ENCODE peak calls at places on chromosomes 16 and 17, in ten cellular contexts. B is colonic mucosa, J is ascending aorta, H is HFF-Myc, R is A549, D is AG04450, E is fibroblast of pulmonary artery, K is suprapubic skin, L is psoas muscle, N is prostate gland. T is an unnamed sample.
A peak's percentile ranks its signal among the peaks of the same experiment; 100 is the strongest.

GRCh38 chr16:86498155-86498651 is 12.1 kb upstream of the FOXF1 start:
- DNase-seq in B (no peak), J (no peak), H (no peak), R (no peak), D (no peak), E (no peak), K (no peak), L (no peak), N (no peak), T (no peak)

GRCh38 chr17:75685508-75685907 is 18.4 kb downstream of the SAP30BP start:
- DNase-seq in B (no peak), J (no peak), H (no peak), R (no peak), D (no peak), E (no peak), K (no peak), L (no peak), N (no peak), T (no peak)

GRCh38 chr17:17808706-17809432 is 27.9 kb downstream of the SREBF1 start:
- DNase-seq in B (no peak), J (no peak), H (no peak), R (peak; percentile 64), D (no peak), E (peak; percentile 41), K (no peak), L (no peak), N (no peak), T (no peak)

GRCh38 chr17:7572338-7572587 is 7.2 kb upstream of the CD68 start:
- DNase-seq in B (no peak), J (no peak), H (no peak), R (no peak), D (no peak), E (no peak), K (no peak), L (no peak), N (no peak), T (no peak)

GRCh38 chr16:20727181-20727580 is 14.4 kb downstream of the THUMPD1 start:
- DNase-seq in B (no peak), J (no peak), H (no peak), R (no peak), D (no peak), E (no peak), K (no peak), L (no peak), N (no peak), T (no peak)

GRCh38 chr17:1060991-1061390 is 64.1 kb downstream of the TIMM22 start:
- DNase-seq in B (peak; percentile 50), J (peak; percentile 41), H (peak; percentile 96), R (peak; percentile 78), D (peak; percentile 93), E (peak; percentile 94), K (no peak), L (peak; percentile 90), N (no peak), T (peak; percentile 76)

GRCh38 chr17:64074704-64075484 is 54.5 kb upstream of the ICAM2 start:
- DNase-seq in B (no peak), J (no peak), H (no peak), R (peak; percentile 92), D (no peak), E (peak; percentile 74), K (no peak), L (no peak), N (peak; percentile 52), T (peak; percentile 97)

GRCh38 chr17:7403043-7403901 is 625 bp downstream of the TMEM256 start:
- DNase-seq in B (peak; percentile 80), J (no peak), H (no peak), R (peak; percentile 38), D (peak; percentile 39), E (no peak), K (peak; percentile 87), L (peak; percentile 83), N (no peak), T (no peak)

GRCh38 chr17:34533811-34534527 is 45.4 kb upstream of the TMEM132E start:
- DNase-seq in B (no peak), J (no peak), H (no peak), R (no peak), D (no peak), E (no peak), K (no peak), L (no peak), N (no peak), T (peak; percentile 86)

GRCh38 chr17:34527121-34527907 is 52.1 kb upstream of the TMEM132E start:
- DNase-seq in B (no peak), J (no peak), H (no peak), R (no peak), D (no peak), E (no peak), K (no peak), L (no peak), N (no peak), T (no peak)

GRCh38 chr17:34527908-34528470 is 51.4 kb upstream of the TMEM132E start:
- DNase-seq in B (no peak), J (no peak), H (no peak), R (peak; percentile 14), D (no peak), E (no peak), K (no peak), L (no peak), N (no peak), T (no peak)
- TF ChIP-seq CTCF in B (no peak), J (no peak), H (peak; percentile 35), R (no peak), D (no peak), E (no peak), K (no peak), L (no peak), N (no peak), T (no peak)

DNA sequence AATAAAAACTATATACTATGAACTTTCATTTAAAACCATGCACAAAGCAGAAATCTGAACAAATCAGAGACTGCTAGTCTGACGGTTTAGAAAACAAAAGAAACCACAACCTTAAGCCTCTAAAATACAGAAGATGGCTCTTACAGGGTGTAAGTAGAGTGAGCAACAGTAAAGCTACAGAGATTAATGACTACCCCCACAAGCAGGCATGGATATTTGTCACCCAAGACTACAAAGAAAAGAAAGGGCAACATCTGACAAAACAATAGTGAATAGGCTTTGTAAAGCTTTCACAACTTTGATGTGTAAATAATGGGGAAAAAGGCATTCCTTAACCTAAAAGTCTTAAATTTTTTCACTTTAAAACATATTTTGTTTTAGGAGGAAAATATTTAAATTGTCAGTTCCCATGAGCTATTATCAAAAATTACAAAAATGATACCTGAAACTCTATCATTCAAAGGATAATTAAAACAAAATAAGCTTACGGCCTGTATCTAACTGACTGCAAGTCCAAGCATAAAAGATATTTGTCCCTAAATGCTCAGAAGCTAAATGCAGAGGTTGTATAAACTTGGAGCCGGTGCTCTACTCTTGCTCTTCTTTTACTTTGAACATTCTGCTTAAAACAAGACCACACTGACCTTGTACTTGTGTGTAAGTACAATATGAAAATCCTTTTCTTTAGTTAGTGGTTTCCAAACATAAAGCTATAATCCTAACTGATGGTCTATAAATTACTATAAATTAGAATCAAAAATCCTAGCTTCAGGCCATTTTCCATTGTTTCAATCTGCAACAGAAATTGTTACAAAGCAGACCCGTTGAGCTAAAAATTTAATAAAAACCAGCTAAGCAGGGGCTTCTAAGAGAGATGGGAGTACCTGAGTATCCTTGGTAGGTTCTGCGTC is 74.8 kb downstream of the SPAG9 start:
- DNase-seq in B (no peak), J (no peak), H (no peak), R (no peak), D (no peak), E (peak; percentile 44), K (no peak), L (no peak), N (no peak), T (no peak)
- H3K4me3 ChIP-seq in B (no peak overlapping the region), J (peak overlapping the region; percentile 34), H (peak overlapping the region; percentile 15), R (no peak overlapping the region), D (peak overlapping the region; percentile 35), E (peak overlapping the region; percentile 47), K (peak overlapping the region; percentile 29), L (peak overlapping the region; percentile 5), N (no peak overlapping the region), T (no peak overlapping the region)

DNA sequence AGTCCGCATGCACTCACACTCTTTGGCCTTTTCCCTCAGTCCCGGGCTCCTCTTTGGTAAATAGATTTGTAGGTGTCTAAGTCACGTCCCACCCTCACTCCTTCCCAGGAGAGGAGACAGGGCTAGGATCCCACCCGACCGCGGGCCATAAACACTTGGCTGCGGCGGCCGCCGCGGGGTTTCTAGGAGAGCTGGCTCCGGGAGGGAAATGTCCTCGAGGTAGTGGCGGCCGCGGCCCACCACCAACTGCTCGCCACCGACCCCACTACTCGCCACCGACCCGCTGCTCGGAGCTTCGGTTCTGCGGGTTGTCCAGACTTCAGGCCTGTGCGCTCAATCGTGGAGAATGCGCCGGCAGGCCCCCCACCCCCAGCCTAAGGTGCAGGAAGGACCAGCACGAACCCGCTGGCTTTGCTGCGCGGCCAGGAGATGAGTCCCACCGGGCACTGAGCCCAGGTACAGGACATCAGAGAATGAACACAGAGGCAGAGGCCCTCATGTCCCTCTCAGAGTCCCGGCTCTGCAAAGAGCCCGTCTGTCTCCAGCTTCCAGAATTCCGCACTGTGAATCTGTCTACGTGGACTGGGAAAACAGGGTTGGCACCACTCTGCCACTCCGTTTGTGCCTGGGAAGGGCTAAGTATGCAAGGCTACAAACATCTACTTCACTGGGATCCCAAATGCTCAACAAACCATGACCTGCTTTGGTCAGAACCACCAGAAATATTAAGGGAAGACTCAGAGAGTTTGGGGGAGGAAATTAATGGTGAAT is 2.5 kb downstream of the PRAC2 start:
- DNase-seq in B (peak; percentile 38), J (no peak), H (no peak), R (no peak), D (no peak), E (no peak), K (no peak), L (no peak), N (peak; percentile 44), T (no peak)
- TF ChIP-seq CTCF in B (no peak), J (no peak), H (no peak), R (no peak), D (no peak), E (no peak), K (no peak), L (no peak), N (no peak), T (no peak)

GRCh38 chr16:27374231-27374793 is 27.7 kb upstream of the IL21R start:
- DNase-seq in B (no peak), J (no peak), H (no peak), R (no peak), D (no peak), E (no peak), K (peak; percentile 38), L (no peak), N (no peak), T (no peak)
- H3K4me3 ChIP-seq in B (no peak overlapping the region), J (no peak overlapping the region), H (no peak overlapping the region), R (no peak overlapping the region), D (no peak overlapping the region), E (no peak overlapping the region), K (no peak overlapping the region), L (no peak overlapping the region), N (no peak overlapping the region), T (no peak overlapping the region)

GRCh38 chr17:36869856-36870617 is 67.2 kb upstream of the LHX1 start:
- DNase-seq in B (no peak), J (no peak), H (no peak), R (peak; percentile 75), D (no peak), E (peak; percentile 58), K (no peak), L (no peak), N (no peak), T (no peak)
- TF ChIP-seq CTCF in B (no peak), J (no peak), H (peak; percentile 4), R (peak; percentile 25), D (peak; percentile 10), E (peak; percentile 11), K (no peak), L (no peak), N (no peak), T (peak; percentile 30)